ENCODE peak calls at places on chromosome 3, in ten cellular contexts. N is hippocampal formation; G is adrenal gland; J is GM23248; Z is lower lobe of right lung; F is PC-9; L is naive thymus-derived CD4-positive, alpha-beta T cell; M is stimulated activated CD4-positive, alpha-beta T cell treated with anti-CD3 and anti-CD28 coated beads, Interleukin-15, amount 100 ng/mL, for 1 hour; I is posterior vena cava; E is astrocyte of the spinal cord. W is an unnamed sample.

GRCh38 chr3:176814252-176814651 is 383.0 kb downstream of the TBL1XR1 start:
- DNase-seq in J (peak; percentile 72), E (peak; percentile 51), G (peak; percentile 43), N (peak; percentile 15), L (no peak), I (peak; percentile 74), M (no peak), F (peak; percentile 5), Z (peak; percentile 43), W (peak; percentile 51)

GRCh38 chr3:159882784-159883779 is 105.6 kb upstream of the IL12A start:
- DNase-seq in F (no peak), L (no peak), J (peak; percentile 43), M (no peak), N (no peak), Z (no peak), G (no peak), E (peak; percentile 91), I (no peak), W (peak; percentile 87)

GRCh38 chr3:197183582-197183981 is 114.8 kb downstream of the DLG1 start:
- DNase-seq in G (no peak), N (peak; percentile 18), Z (no peak), F (no peak), I (peak; percentile 17), L (no peak), E (no peak), M (no peak), J (no peak), W (no peak)

GRCh38 chr3:160956785-160957184 is 148.4 kb downstream of the B3GALNT1 start:
- DNase-seq in N (no peak), L (no peak), J (peak; percentile 47), F (no peak), I (no peak), M (no peak), E (peak; percentile 36), Z (no peak), G (no peak), W (peak; percentile 25)

GRCh38 chr3:72891053-72891855 is 3.4 kb downstream of the GXYLT2 start:
- DNase-seq in I (no peak), N (peak; percentile 10), F (peak; percentile 41), M (no peak), Z (no peak), G (no peak), L (no peak), J (peak; percentile 93), E (peak; percentile 99), W (peak; percentile 99)

GRCh38 chr3:38579146-38579545 is 70.3 kb downstream of the SCN5A start:
- DNase-seq in M (no peak), J (peak; percentile 31), Z (peak; percentile 43), E (peak; percentile 66), F (peak; percentile 3), L (no peak), I (peak; percentile 82), N (no peak), G (peak; percentile 15), W (peak; percentile 29)

GRCh38 chr3:175383813-175384212 is 524.7 kb downstream of the NAALADL2 start:
- DNase-seq in F (no peak), E (no peak), M (no peak), I (no peak), Z (no peak), J (peak; percentile 51), N (no peak), G (no peak), L (no peak), W (peak; percentile 91)

GRCh38 chr3:138187296-138188012 is at the start of gene ARMC8:
- DNase-seq in F (peak; percentile 56), E (peak; percentile 91), J (peak; percentile 88), G (peak; percentile 56), L (no peak), Z (peak; percentile 79), M (no peak), N (peak; percentile 87), I (peak; percentile 88), W (peak; percentile 57)

GRCh38 chr3:101675709-101676218 is 1.2 kb downstream of the ZBTB11 start:
- DNase-seq in G (peak; percentile 51), Z (peak; percentile 66), M (no peak), E (no peak), J (no peak), L (no peak), N (no peak), I (no peak), F (no peak), W (no peak)

W was measured in EH.